ENCODE peak calls at places on chromosomes 6 and 20, in five cellular contexts. X is Peyer's patch, I is sigmoid colon, V is bronchial epithelial cell, J is GM06990. Y is an unnamed sample. For H3K27me3, the result is how much of the 10 kb centered on the place peaks cover.

GRCh38 chr6:137363805-137364138 is 130.4 kb downstream of the OLIG3 start:
- DNase-seq in I (no peak), J (no peak), X (no peak), V (peak), Y (peak)

GRCh38 chr6:87932361-87932760 is 115.3 kb upstream of the SPACA1 start:
- DNase-seq in V (no peak), I (no peak), J (no peak), X (no peak), Y (no peak)

GRCh38 chr20:58649288-58650180 is 1.5 kb upstream of the STX16 start:
- DNase-seq in J (peak), X (peak), I (peak), V (no peak), Y (no peak)

GRCh38 chr6:132812756-132813172 is 1.6 kb upstream of the RPS12 start:
- DNase-seq in X (no peak), V (no peak), I (no peak), J (no peak), Y (peak)

GRCh38 chr6:33431880-33432541 is 12.1 kb downstream of the SYNGAP1 start:
- DNase-seq in V (no peak), X (no peak), J (no peak), I (no peak), Y (no peak)

GRCh38 chr6:11241793-11242201 is 9.3 kb upstream of the NEDD9 start:
- DNase-seq in V (no peak), J (no peak), X (no peak), I (peak), Y (no peak)

GRCh38 chr6:85418059-85418458 is 31.8 kb upstream of the NT5E start:
- DNase-seq in J (no peak), X (no peak), I (no peak), V (peak), Y (no peak)

GRCh38 chr6:5706094-5707033 is 300.4 kb downstream of the NRN1 start:
- DNase-seq in I (no peak), V (no peak), X (no peak), J (no peak), Y (no peak)

GRCh38 chr20:4091332-4092135 is 76.2 kb upstream of the RNF24 start:
- DNase-seq in V (peak), J (no peak), I (no peak), X (peak), Y (no peak)

GRCh38 chr6:108648186-108648585 is 87.5 kb downstream of the FOXO3 start:
- DNase-seq in X (no peak), I (no peak), J (no peak), V (no peak), Y (no peak)

GRCh38 chr6:163405412-163406309 is 8.9 kb upstream of the QKI start:
- DNase-seq in V (no peak), X (peak), I (peak), J (peak), Y (peak)

GRCh38 chr6:158445426-158446085 is 114.3 kb upstream of the TMEM181 start:
- DNase-seq in X (no peak), I (no peak), V (no peak), J (no peak), Y (no peak)

GRCh38 chr20:32674362-32674789 is 635 bp upstream of the C20orf203 start:
- DNase-seq in X (peak), J (no peak), V (peak), I (no peak), Y (peak)

GRCh38 chr6:131982740-131983259 is 31.6 kb upstream of the CCN2 start:
- DNase-seq in X (no peak), V (peak), J (no peak), I (no peak), Y (no peak)

GRCh38 chr6:7216941-7217621 is 95.9 kb downstream of the SSR1 start:
- DNase-seq in X (no peak), J (no peak), I (no peak), V (peak), Y (no peak)

GRCh38 chr6:136085370-136086115 is 164.6 kb downstream of the MTFR2 start:
- DNase-seq in I (no peak), X (no peak), V (no peak), J (no peak), Y (no peak)

GRCh38 chr6:105892577-105893262 is 193.4 kb upstream of the PRDM1 start:
- DNase-seq in X (peak), V (no peak), I (no peak), J (peak), Y (peak)

GRCh38 chr20:35994994-35995453 is 26.6 kb downstream of the CNBD2 start:
- DNase-seq in X (peak), I (peak), J (peak), V (peak), Y (peak)

GRCh38 chr6:169382735-169383134 is 129.1 kb upstream of the THBS2 start:
- DNase-seq in X (no peak), J (no peak), I (no peak), V (no peak), Y (no peak)
- H3K27me3 ChIP-seq in X (under half), J (under half), I (under half), V (under half), Y (under half)

GRCh38 chr20:57238089-57238488 is 28.4 kb downstream of the BMP7 start:
- DNase-seq in V (no peak), I (no peak), X (no peak), J (no peak), Y (no peak)
- H3K27me3 ChIP-seq in V (under half), I (under half), X (under half), J (under half), Y (under half)

GRCh38 chr6:112128208-112128607 is 40.8 kb downstream of the FAM229B start:
- DNase-seq in J (no peak), X (no peak), I (no peak), V (no peak), Y (no peak)

GRCh38 chr6:112130878-112131277 is 43.5 kb downstream of the FAM229B start:
- DNase-seq in V (peak), I (no peak), J (no peak), X (no peak), Y (no peak)
- H3K27me3 ChIP-seq in V (under half), I (under half), J (under half), X (under half), Y (under half)

DNA sequence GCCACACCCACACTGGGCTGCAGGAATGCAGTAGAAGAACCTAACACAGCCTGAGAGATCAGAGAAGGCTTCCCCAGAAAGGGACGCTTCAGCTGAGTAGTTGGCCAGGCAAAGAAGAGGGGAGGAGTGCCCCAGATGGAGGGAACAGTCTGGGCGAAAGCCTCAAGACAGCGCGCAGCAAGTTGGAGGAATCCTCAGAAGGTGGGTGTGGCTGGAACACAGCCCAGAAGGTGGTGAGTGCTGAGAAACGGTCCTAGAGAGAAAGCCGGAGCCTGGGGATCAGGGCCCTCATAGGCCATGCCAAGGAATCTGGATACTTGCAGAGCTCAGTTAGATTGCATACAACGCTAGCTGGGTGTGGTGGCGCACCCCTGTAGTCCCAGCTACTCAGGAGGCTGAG is 26.5 kb downstream of the CD40 start:
- DNase-seq in I (no peak), J (no peak), V (peak), X (no peak), Y (no peak)
- H3K27me3 ChIP-seq in I (under half), J (under half), V (under half), X (under half), Y (half or more)

GRCh38 chr20:62480318-62480717 is 4.5 kb upstream of the GATA5 start:
- DNase-seq in J (no peak), X (no peak), V (no peak), I (no peak), Y (no peak)
- H3K27me3 ChIP-seq in J (under half), X (under half), V (under half), I (under half), Y (half or more)

Y was measured in MM.1S.